ENCODE peak calls at places on chromosomes 2 and 18, in five cellular contexts. One of them, this sample, is unnamed.

GRCh38 chr18:63410792-63411191 is 11.5 kb downstream of the VPS4B start:
- DNase-seq in heart right ventricle: no peak
- DNase-seq in neural crest cell: no peak
- DNase-seq in fibroblast of the aortic adventitia: peak; percentile 41
- DNase-seq in osteocyte: no peak
- DNase-seq in this sample: no peak

GRCh38 chr2:10400568-10400977 is 47.6 kb downstream of the ODC1 start:
- DNase-seq in osteocyte: no peak
- DNase-seq in heart right ventricle: peak; percentile 50
- DNase-seq in fibroblast of the aortic adventitia: no peak
- DNase-seq in neural crest cell: no peak
- DNase-seq in this sample: no peak

GRCh38 chr18:62505669-62506494 is 16.9 kb upstream of the ZCCHC2 start:
- DNase-seq in neural crest cell: no peak
- DNase-seq in heart right ventricle: no peak
- DNase-seq in osteocyte: no peak
- DNase-seq in fibroblast of the aortic adventitia: peak; percentile 47
- DNase-seq in this sample: no peak

GRCh38 chr2:37573406-37573805 is 98.0 kb downstream of the CDC42EP3 start:
- DNase-seq in heart right ventricle: no peak
- DNase-seq in fibroblast of the aortic adventitia: peak; percentile 59
- DNase-seq in neural crest cell: no peak
- DNase-seq in osteocyte: no peak
- DNase-seq in this sample: no peak

GRCh38 chr18:8468911-8469310 is 140.3 kb upstream of the RAB12 start:
- DNase-seq in heart right ventricle: peak; percentile 18
- DNase-seq in fibroblast of the aortic adventitia: peak; percentile 36
- DNase-seq in neural crest cell: no peak
- DNase-seq in osteocyte: peak; percentile 76
- DNase-seq in this sample: no peak

GRCh38 chr2:11697103-11697871 is 27.3 kb upstream of the NTSR2 start:
- DNase-seq in heart right ventricle: peak; percentile 25
- DNase-seq in fibroblast of the aortic adventitia: peak; percentile 77
- DNase-seq in neural crest cell: peak; percentile 23
- DNase-seq in osteocyte: no peak
- DNase-seq in this sample: no peak

GRCh38 chr18:60892441-60892840 is 440.8 kb upstream of the CDH20 start:
- DNase-seq in heart right ventricle: no peak
- DNase-seq in neural crest cell: no peak
- DNase-seq in fibroblast of the aortic adventitia: peak; percentile 59
- DNase-seq in osteocyte: no peak
- DNase-seq in this sample: no peak

GRCh38 chr2:79860233-79861058 is 347.6 kb downstream of the CTNNA2 start:
- DNase-seq in fibroblast of the aortic adventitia: peak; percentile 1
- DNase-seq in osteocyte: no peak
- DNase-seq in heart right ventricle: no peak
- DNase-seq in neural crest cell: no peak
- DNase-seq in this sample: no peak

GRCh38 chr2:46951290-46952064 is 35.9 kb upstream of the MCFD2 start:
- DNase-seq in fibroblast of the aortic adventitia: no peak
- DNase-seq in osteocyte: no peak
- DNase-seq in neural crest cell: no peak
- DNase-seq in heart right ventricle: no peak
- DNase-seq in this sample: no peak

GRCh38 chr2:263774-264492 is at the start of gene SH3YL1:
- DNase-seq in osteocyte: no peak
- DNase-seq in heart right ventricle: peak; percentile 6
- DNase-seq in fibroblast of the aortic adventitia: peak; percentile 11
- DNase-seq in neural crest cell: no peak
- DNase-seq in this sample: peak; percentile 76

GRCh38 chr2:108417254-108417653 is 31.8 kb upstream of the GCC2 start:
- DNase-seq in fibroblast of the aortic adventitia: no peak
- DNase-seq in heart right ventricle: no peak
- DNase-seq in neural crest cell: no peak
- DNase-seq in osteocyte: no peak
- DNase-seq in this sample: no peak
- TF ChIP-seq CTCF in fibroblast of the aortic adventitia: no peak
- TF ChIP-seq CTCF in heart right ventricle: peak; percentile 25
- TF ChIP-seq CTCF in neural crest cell: no peak
- TF ChIP-seq CTCF in osteocyte: no peak
- TF ChIP-seq CTCF in this sample: no peak

GRCh38 chr2:212517693-212518092 is 20.9 kb downstream of the ERBB4 start:
- DNase-seq in heart right ventricle: no peak
- DNase-seq in fibroblast of the aortic adventitia: no peak
- DNase-seq in osteocyte: no peak
- DNase-seq in neural crest cell: no peak
- DNase-seq in this sample: no peak

GRCh38 chr2:212526059-212526458 is 12.5 kb downstream of the ERBB4 start:
- DNase-seq in fibroblast of the aortic adventitia: no peak
- DNase-seq in osteocyte: no peak
- DNase-seq in neural crest cell: no peak
- DNase-seq in heart right ventricle: no peak
- DNase-seq in this sample: no peak

GRCh38 chr2:212523756-212524155 is 14.8 kb downstream of the ERBB4 start:
- DNase-seq in heart right ventricle: no peak
- DNase-seq in osteocyte: no peak
- DNase-seq in fibroblast of the aortic adventitia: no peak
- DNase-seq in neural crest cell: no peak
- DNase-seq in this sample: no peak

GRCh38 chr2:212520340-212520739 is 18.3 kb downstream of the ERBB4 start:
- DNase-seq in fibroblast of the aortic adventitia: peak; percentile 26
- DNase-seq in heart right ventricle: no peak
- DNase-seq in osteocyte: no peak
- DNase-seq in neural crest cell: no peak
- DNase-seq in this sample: no peak
- TF ChIP-seq CTCF in fibroblast of the aortic adventitia: peak; percentile 32
- TF ChIP-seq CTCF in heart right ventricle: peak; percentile 29
- TF ChIP-seq CTCF in osteocyte: peak; percentile 61
- TF ChIP-seq CTCF in neural crest cell: peak; percentile 60
- TF ChIP-seq CTCF in this sample: no peak

DNA sequence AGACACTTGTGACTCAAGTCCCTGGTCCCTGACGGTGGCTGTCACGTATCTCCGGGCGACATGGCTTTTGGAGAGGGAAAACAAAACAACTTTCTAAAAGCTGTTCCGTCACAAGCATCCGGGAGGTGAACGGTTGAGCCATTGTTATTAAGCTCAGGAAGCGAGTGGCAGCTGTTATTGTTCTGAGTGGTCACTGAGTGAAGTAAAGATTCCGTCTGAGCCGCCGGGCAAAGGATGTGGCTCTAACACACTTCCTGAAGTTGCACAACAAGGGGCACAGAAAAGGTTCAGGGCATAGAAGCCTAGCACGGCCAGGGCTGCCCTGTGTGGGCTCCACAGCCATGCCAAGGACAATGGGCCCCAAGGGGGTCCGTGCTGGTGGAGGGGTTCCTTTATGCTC is 24.3 kb downstream of the INPP5D start:
- DNase-seq in osteocyte: no peak
- DNase-seq in neural crest cell: no peak
- DNase-seq in fibroblast of the aortic adventitia: no peak
- DNase-seq in heart right ventricle: peak; percentile 80
- DNase-seq in this sample: peak; percentile 52
- TF ChIP-seq CTCF in osteocyte: no peak
- TF ChIP-seq CTCF in neural crest cell: no peak
- TF ChIP-seq CTCF in fibroblast of the aortic adventitia: no peak
- TF ChIP-seq CTCF in heart right ventricle: no peak
- TF ChIP-seq CTCF in this sample: no peak

GRCh38 chr18:54950221-54950620 is 9.0 kb downstream of the CCDC68 start:
- DNase-seq in heart right ventricle: no peak
- DNase-seq in fibroblast of the aortic adventitia: no peak
- DNase-seq in osteocyte: no peak
- DNase-seq in neural crest cell: no peak
- DNase-seq in this sample: no peak
- TF ChIP-seq CTCF in heart right ventricle: no peak
- TF ChIP-seq CTCF in fibroblast of the aortic adventitia: no peak
- TF ChIP-seq CTCF in osteocyte: no peak
- TF ChIP-seq CTCF in neural crest cell: no peak
- TF ChIP-seq CTCF in this sample: no peak

GRCh38 chr2:128438091-128438490 is 119.4 kb upstream of the HS6ST1 start:
- DNase-seq in fibroblast of the aortic adventitia: no peak
- DNase-seq in neural crest cell: no peak
- DNase-seq in heart right ventricle: no peak
- DNase-seq in osteocyte: peak; percentile 56
- DNase-seq in this sample: peak; percentile 15
- TF ChIP-seq CTCF in fibroblast of the aortic adventitia: no peak
- TF ChIP-seq CTCF in neural crest cell: no peak
- TF ChIP-seq CTCF in heart right ventricle: no peak
- TF ChIP-seq CTCF in osteocyte: no peak
- TF ChIP-seq CTCF in this sample: no peak

DNA sequence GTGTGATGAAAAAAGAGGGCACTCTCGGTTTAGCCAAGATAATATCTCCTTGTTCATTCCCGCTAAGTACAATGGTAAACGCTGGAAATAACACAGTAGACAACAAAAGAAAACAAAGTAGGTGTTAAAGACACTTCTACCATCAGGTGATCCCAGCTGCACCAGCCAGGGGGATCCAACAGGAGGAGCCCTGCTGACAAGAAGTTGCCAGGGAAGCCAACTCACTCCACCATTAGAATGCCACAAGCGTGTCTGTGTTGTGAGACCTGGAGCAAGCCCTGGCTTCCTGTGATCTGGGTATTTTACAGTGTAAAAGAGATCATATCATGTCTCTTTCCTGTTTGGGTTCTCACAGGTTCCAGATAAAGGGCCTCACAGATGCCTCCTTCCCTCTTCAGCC is 117.0 kb downstream of the GRB14 start:
- DNase-seq in neural crest cell: no peak
- DNase-seq in heart right ventricle: no peak
- DNase-seq in osteocyte: no peak
- DNase-seq in fibroblast of the aortic adventitia: no peak
- DNase-seq in this sample: no peak
- TF ChIP-seq CTCF in neural crest cell: peak; percentile 47
- TF ChIP-seq CTCF in heart right ventricle: no peak
- TF ChIP-seq CTCF in osteocyte: peak; percentile 22
- TF ChIP-seq CTCF in fibroblast of the aortic adventitia: peak; percentile 18
- TF ChIP-seq CTCF in this sample: no peak